ENCODE peak calls at places on chromosomes 7 and 10, in eight cellular contexts. M is ovary; N is HepG2; X is mesenchymal stem cell; W is naive thymus-derived CD4-positive, alpha-beta T cell; B is lung; Y is left ventricle myocardium inferior; Z is BE2C. P is an unnamed sample. For H3K27me3 and H3K4me1, the result is how much of the 10 kb centered on the place peaks cover.

GRCh38 chr10:78688221-78688944 is 380.4 kb upstream of the ZMIZ1 start:
- DNase-seq in N (no peak), Z (no peak), Y (no peak), M (no peak), B (no peak), X (no peak), W (no peak), P (no peak)

GRCh38 chr7:142463401-142463850 is 205.6 kb upstream of the PRSS58 start:
- DNase-seq in B (no peak), Z (no peak), M (no peak), N (no peak), X (no peak), Y (no peak), W (peak), P (no peak)

GRCh38 chr7:46565257-46565656 is 644.2 kb upstream of the IGFBP3 start:
- DNase-seq in W (no peak), M (no peak), Z (no peak), Y (no peak), X (no peak), N (no peak), B (no peak), P (no peak)

GRCh38 chr7:66654275-66655112 is 25.8 kb downstream of the KCTD7 start:
- DNase-seq in N (peak), M (peak), B (peak), X (peak), Y (peak), W (peak), Z (peak), P (peak)

GRCh38 chr7:2138146-2138765 is 94.5 kb downstream of the MAD1L1 start:
- DNase-seq in Y (no peak), X (no peak), W (peak), N (no peak), Z (peak), M (no peak), B (no peak), P (no peak)

GRCh38 chr10:118851062-118852035 is 96.6 kb upstream of the CACUL1 start:
- DNase-seq in X (no peak), W (no peak), Z (no peak), Y (no peak), M (no peak), N (no peak), B (no peak), P (no peak)

GRCh38 chr10:29859521-29860130 is 199.8 kb downstream of the JCAD start:
- DNase-seq in N (no peak), W (no peak), X (no peak), B (no peak), M (no peak), Z (no peak), Y (no peak), P (no peak)

GRCh38 chr10:63504145-63504881 is 16.9 kb upstream of the REEP3 start:
- DNase-seq in M (no peak), N (no peak), X (no peak), Z (no peak), B (no peak), W (no peak), Y (no peak), P (no peak)

GRCh38 chr7:15397921-15398560 is 163.8 kb downstream of the AGMO start:
- DNase-seq in Y (no peak), B (no peak), M (no peak), X (no peak), W (no peak), Z (no peak), N (no peak), P (no peak)

GRCh38 chr10:33306756-33307519 is 27.5 kb downstream of the NRP1 start:
- DNase-seq in W (no peak), Y (no peak), X (peak), B (no peak), Z (no peak), M (no peak), N (peak), P (no peak)

GRCh38 chr7:57685418-57685817 is 235.4 kb downstream of the ZNF716 start:
- DNase-seq in Y (no peak), X (no peak), N (no peak), W (no peak), Z (no peak), M (no peak), B (no peak), P (no peak)

GRCh38 chr7:159010951-159011820 is 133.5 kb downstream of the VIPR2 start:
- DNase-seq in M (no peak), B (no peak), Y (no peak), N (no peak), X (no peak), Z (no peak), W (no peak), P (no peak)

GRCh38 chr7:98907570-98907969 is 29.2 kb downstream of the TRRAP start:
- DNase-seq in M (no peak), Y (no peak), X (no peak), N (no peak), B (no peak), W (no peak), Z (no peak), P (no peak)

GRCh38 chr10:131115321-131115720 is 196.2 kb downstream of the TCERG1L start:
- DNase-seq in W (no peak), Y (no peak), M (no peak), X (no peak), B (no peak), Z (no peak), N (no peak), P (no peak)

GRCh38 chr7:81484266-81484665 is 285.6 kb downstream of the HGF start:
- DNase-seq in Z (peak), B (no peak), M (peak), Y (peak), W (no peak), N (peak), X (peak), P (peak)

GRCh38 chr7:150325110-150325611 is 1.8 kb upstream of the ACTR3C start:
- DNase-seq in N (no peak), X (peak), Y (no peak), W (no peak), M (no peak), Z (no peak), B (peak), P (no peak)

GRCh38 chr10:18472977-18473376 is 178.4 kb downstream of the NSUN6 start:
- DNase-seq in X (no peak), Y (no peak), N (no peak), W (no peak), Z (no peak), M (no peak), B (no peak), P (no peak)

GRCh38 chr10:124226271-124226911 is 133.0 kb upstream of the CHST15 start:
- DNase-seq in B (no peak), W (no peak), M (no peak), X (no peak), N (no peak), Z (no peak), Y (no peak), P (peak)

DNA sequence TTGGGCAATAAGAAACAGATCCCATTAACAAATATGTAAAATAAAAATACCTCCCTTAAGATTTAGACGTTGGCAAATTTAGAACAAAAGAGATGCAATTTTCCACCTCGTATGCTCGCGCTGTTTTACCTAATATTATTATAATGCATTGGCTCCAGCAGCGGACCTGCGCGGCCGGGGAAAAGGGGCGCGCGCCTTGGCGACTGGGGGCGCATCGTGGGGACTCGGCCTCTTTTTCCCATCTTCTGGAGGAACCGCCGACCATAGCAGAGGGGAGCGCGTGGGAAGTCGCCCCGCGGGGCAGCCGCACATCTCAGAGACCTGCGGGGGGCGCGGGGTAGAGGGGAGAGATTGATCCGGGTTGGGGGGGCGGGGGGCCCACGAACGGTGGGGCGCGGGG is 139.4 kb upstream of the MKI67 start:
- DNase-seq in M (no peak), Z (no peak), N (no peak), X (no peak), B (no peak), Y (no peak), W (no peak), P (no peak)
- H3K27me3 ChIP-seq in M (under half), Z (under half), N (under half), X (half or more), B (under half), Y (half or more), W (under half), P (under half)

GRCh38 chr10:104318096-104318725 is 20.1 kb downstream of the ITPRIP start:
- DNase-seq in B (no peak), N (no peak), X (no peak), M (no peak), Y (no peak), W (no peak), Z (no peak), P (no peak)
- H3K4me1 ChIP-seq in B (under half), N (under half), X (under half), M (under half), Y (half or more), W (half or more), Z (under half), P (under half)

DNA sequence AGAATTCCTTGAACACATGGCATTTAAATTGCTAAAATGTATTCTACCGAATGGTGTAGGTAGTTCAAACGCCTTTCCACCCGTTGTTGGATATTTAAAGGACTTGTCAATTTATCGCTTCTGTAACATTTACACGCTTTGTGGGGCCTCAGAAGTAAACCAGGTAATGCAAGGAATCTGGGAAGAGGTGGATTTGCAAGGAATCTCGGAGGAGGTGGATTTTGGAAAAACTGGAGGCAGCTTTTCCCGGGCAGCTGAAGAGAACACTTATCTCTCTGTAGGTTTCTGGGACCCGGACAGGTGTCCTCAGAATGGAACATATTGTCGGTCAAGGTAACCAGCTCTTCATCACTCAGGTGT is 592 bp upstream of the MAPK8 start:
- DNase-seq in Y (no peak), B (no peak), Z (no peak), X (no peak), M (no peak), N (no peak), W (no peak), P (no peak)
- H3K4me3 ChIP-seq in Y (peak), B (peak), Z (peak), X (peak), M (peak), N (no peak), W (peak), P (peak)

GRCh38 chr7:94059747-94060146 is 55.6 kb upstream of the BET1 start:
- DNase-seq in Y (no peak), W (no peak), B (no peak), M (no peak), N (no peak), Z (no peak), X (peak), P (no peak)
- H3K27me3 ChIP-seq in Y (under half), W (under half), B (under half), M (under half), N (under half), Z (under half), X (under half), P (under half)

DNA sequence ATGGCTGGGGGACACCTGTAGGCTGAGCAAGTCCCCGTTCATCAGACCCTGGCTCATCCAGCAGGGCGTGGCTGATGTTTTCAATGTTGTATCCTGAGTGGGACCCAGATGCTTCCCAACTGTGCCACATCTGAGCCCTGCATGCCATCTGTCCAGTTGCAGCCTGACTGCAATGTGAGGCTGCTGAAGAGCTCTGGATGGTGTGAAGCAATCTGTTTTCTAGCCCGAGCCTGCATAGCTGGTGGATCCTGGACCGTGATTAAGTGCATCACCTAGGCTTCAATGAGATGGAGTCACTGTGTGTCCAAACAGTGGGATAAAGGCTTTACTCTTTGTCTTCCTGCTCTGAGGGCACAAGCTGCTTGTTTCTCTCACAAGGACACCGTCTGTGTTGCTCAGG is 99.8 kb downstream of the TCF7L2 start:
- DNase-seq in Y (no peak), B (no peak), M (no peak), N (no peak), Z (no peak), X (no peak), W (no peak), P (no peak)
- H3K4me1 ChIP-seq in Y (half or more), B (under half), M (under half), N (under half), Z (under half), X (under half), W (under half), P (under half)